ENCODE peak calls at places on chromosomes 16 and 17, in five cellular contexts. One of them, this sample, is unnamed.

GRCh38 chr17:57570740-57571344 is 174.3 kb downstream of the CCDC182 start:
- DNase-seq in naive thymus-derived CD8-positive, alpha-beta T cell: peak
- DNase-seq in upper lobe of right lung: no peak
- DNase-seq in substantia nigra: no peak
- DNase-seq in activated naive CD8-positive, alpha-beta T cell treated with anti-CD3 and anti-CD28 coated beads, Interleukin-2, amount 50 U/mL, for 24 hours: no peak
- DNase-seq in this sample: no peak

GRCh38 chr16:30049871-30050270 is 15.7 kb upstream of the ALDOA start:
- DNase-seq in naive thymus-derived CD8-positive, alpha-beta T cell: no peak
- DNase-seq in activated naive CD8-positive, alpha-beta T cell treated with anti-CD3 and anti-CD28 coated beads, Interleukin-2, amount 50 U/mL, for 24 hours: no peak
- DNase-seq in substantia nigra: no peak
- DNase-seq in upper lobe of right lung: no peak
- DNase-seq in this sample: peak

GRCh38 chr16:76650579-76650978 is 373.4 kb downstream of the CNTNAP4 start:
- DNase-seq in substantia nigra: no peak
- DNase-seq in activated naive CD8-positive, alpha-beta T cell treated with anti-CD3 and anti-CD28 coated beads, Interleukin-2, amount 50 U/mL, for 24 hours: no peak
- DNase-seq in naive thymus-derived CD8-positive, alpha-beta T cell: no peak
- DNase-seq in upper lobe of right lung: no peak
- DNase-seq in this sample: no peak

GRCh38 chr17:69717214-69717613 is 302.7 kb downstream of the MAP2K6 start:
- DNase-seq in activated naive CD8-positive, alpha-beta T cell treated with anti-CD3 and anti-CD28 coated beads, Interleukin-2, amount 50 U/mL, for 24 hours: no peak
- DNase-seq in naive thymus-derived CD8-positive, alpha-beta T cell: no peak
- DNase-seq in upper lobe of right lung: no peak
- DNase-seq in substantia nigra: no peak
- DNase-seq in this sample: no peak

GRCh38 chr16:2698996-2699750 is 16.9 kb downstream of the KCTD5 start:
- DNase-seq in activated naive CD8-positive, alpha-beta T cell treated with anti-CD3 and anti-CD28 coated beads, Interleukin-2, amount 50 U/mL, for 24 hours: no peak
- DNase-seq in naive thymus-derived CD8-positive, alpha-beta T cell: no peak
- DNase-seq in upper lobe of right lung: no peak
- DNase-seq in substantia nigra: no peak
- DNase-seq in this sample: no peak

GRCh38 chr17:72609501-72609900 is 483.0 kb downstream of the SLC39A11 start:
- DNase-seq in upper lobe of right lung: no peak
- DNase-seq in activated naive CD8-positive, alpha-beta T cell treated with anti-CD3 and anti-CD28 coated beads, Interleukin-2, amount 50 U/mL, for 24 hours: no peak
- DNase-seq in substantia nigra: no peak
- DNase-seq in naive thymus-derived CD8-positive, alpha-beta T cell: no peak
- DNase-seq in this sample: no peak

GRCh38 chr16:77289331-77289809 is 90.2 kb downstream of the SYCE1L start:
- DNase-seq in upper lobe of right lung: no peak
- DNase-seq in naive thymus-derived CD8-positive, alpha-beta T cell: no peak
- DNase-seq in substantia nigra: no peak
- DNase-seq in activated naive CD8-positive, alpha-beta T cell treated with anti-CD3 and anti-CD28 coated beads, Interleukin-2, amount 50 U/mL, for 24 hours: no peak
- DNase-seq in this sample: no peak

GRCh38 chr17:38705523-38705802 is 390 bp downstream of the MLLT6 start:
- DNase-seq in naive thymus-derived CD8-positive, alpha-beta T cell: no peak
- DNase-seq in upper lobe of right lung: no peak
- DNase-seq in activated naive CD8-positive, alpha-beta T cell treated with anti-CD3 and anti-CD28 coated beads, Interleukin-2, amount 50 U/mL, for 24 hours: no peak
- DNase-seq in substantia nigra: no peak
- DNase-seq in this sample: no peak

GRCh38 chr17:41324180-41325075 is 8.9 kb upstream of the KRTAP17-1 start:
- DNase-seq in upper lobe of right lung: no peak
- DNase-seq in substantia nigra: no peak
- DNase-seq in activated naive CD8-positive, alpha-beta T cell treated with anti-CD3 and anti-CD28 coated beads, Interleukin-2, amount 50 U/mL, for 24 hours: peak
- DNase-seq in naive thymus-derived CD8-positive, alpha-beta T cell: peak
- DNase-seq in this sample: no peak

GRCh38 chr17:66348605-66349165 is 46.3 kb downstream of the PRKCA start:
- DNase-seq in substantia nigra: no peak
- DNase-seq in activated naive CD8-positive, alpha-beta T cell treated with anti-CD3 and anti-CD28 coated beads, Interleukin-2, amount 50 U/mL, for 24 hours: peak
- DNase-seq in naive thymus-derived CD8-positive, alpha-beta T cell: no peak
- DNase-seq in upper lobe of right lung: no peak
- DNase-seq in this sample: peak

GRCh38 chr16:73268311-73268997 is 220.5 kb upstream of the ZFHX3 start:
- DNase-seq in activated naive CD8-positive, alpha-beta T cell treated with anti-CD3 and anti-CD28 coated beads, Interleukin-2, amount 50 U/mL, for 24 hours: no peak
- DNase-seq in substantia nigra: no peak
- DNase-seq in naive thymus-derived CD8-positive, alpha-beta T cell: no peak
- DNase-seq in upper lobe of right lung: no peak
- DNase-seq in this sample: peak

GRCh38 chr17:4498461-4499397 is at the start of gene SPNS2:
- DNase-seq in substantia nigra: peak
- DNase-seq in naive thymus-derived CD8-positive, alpha-beta T cell: peak
- DNase-seq in upper lobe of right lung: peak
- DNase-seq in activated naive CD8-positive, alpha-beta T cell treated with anti-CD3 and anti-CD28 coated beads, Interleukin-2, amount 50 U/mL, for 24 hours: peak
- DNase-seq in this sample: peak

GRCh38 chr17:4331614-4332013 is 34.9 kb downstream of the UBE2G1 start:
- DNase-seq in activated naive CD8-positive, alpha-beta T cell treated with anti-CD3 and anti-CD28 coated beads, Interleukin-2, amount 50 U/mL, for 24 hours: no peak
- DNase-seq in upper lobe of right lung: no peak
- DNase-seq in naive thymus-derived CD8-positive, alpha-beta T cell: no peak
- DNase-seq in substantia nigra: no peak
- DNase-seq in this sample: no peak

GRCh38 chr16:10817963-10818941 is at the start of gene TVP23A:
- DNase-seq in naive thymus-derived CD8-positive, alpha-beta T cell: no peak
- DNase-seq in substantia nigra: no peak
- DNase-seq in activated naive CD8-positive, alpha-beta T cell treated with anti-CD3 and anti-CD28 coated beads, Interleukin-2, amount 50 U/mL, for 24 hours: no peak
- DNase-seq in upper lobe of right lung: no peak
- DNase-seq in this sample: peak

GRCh38 chr17:8870406-8871040 is 3.0 kb upstream of the PIK3R6 start:
- DNase-seq in activated naive CD8-positive, alpha-beta T cell treated with anti-CD3 and anti-CD28 coated beads, Interleukin-2, amount 50 U/mL, for 24 hours: no peak
- DNase-seq in substantia nigra: no peak
- DNase-seq in upper lobe of right lung: no peak
- DNase-seq in naive thymus-derived CD8-positive, alpha-beta T cell: no peak
- DNase-seq in this sample: no peak

GRCh38 chr17:31048780-31049179 is 46.0 kb upstream of the NF1 start:
- DNase-seq in activated naive CD8-positive, alpha-beta T cell treated with anti-CD3 and anti-CD28 coated beads, Interleukin-2, amount 50 U/mL, for 24 hours: no peak
- DNase-seq in upper lobe of right lung: no peak
- DNase-seq in substantia nigra: no peak
- DNase-seq in naive thymus-derived CD8-positive, alpha-beta T cell: no peak
- DNase-seq in this sample: no peak

GRCh38 chr17:66786101-66786500 is 48.8 kb upstream of the CACNG5 start:
- DNase-seq in substantia nigra: no peak
- DNase-seq in upper lobe of right lung: no peak
- DNase-seq in activated naive CD8-positive, alpha-beta T cell treated with anti-CD3 and anti-CD28 coated beads, Interleukin-2, amount 50 U/mL, for 24 hours: no peak
- DNase-seq in naive thymus-derived CD8-positive, alpha-beta T cell: no peak
- DNase-seq in this sample: no peak

GRCh38 chr17:50620848-50621247 is 13.8 kb upstream of the ABCC3 start:
- DNase-seq in naive thymus-derived CD8-positive, alpha-beta T cell: no peak
- DNase-seq in substantia nigra: no peak
- DNase-seq in upper lobe of right lung: no peak
- DNase-seq in activated naive CD8-positive, alpha-beta T cell treated with anti-CD3 and anti-CD28 coated beads, Interleukin-2, amount 50 U/mL, for 24 hours: no peak
- DNase-seq in this sample: no peak